ENCODE peak calls at places on chromosomes 5 and 9, in seven cellular contexts. A is astrocyte of the spinal cord, R is endothelial cell, Z is GM13976, T is left ventricle myocardium inferior, V is activated B cell treated with CpG ODN at 0.5 μM for 24 hours, B is PC-9. Q is an unnamed sample.

GRCh38 chr5:139810341-139811075 is 14.9 kb downstream of the PSD2 start:
- DNase-seq in R (no peak), T (no peak), B (no peak), Z (no peak), A (no peak), V (no peak), Q (no peak)

GRCh38 chr9:87701931-87702421 is 23.9 kb upstream of the CTSL start:
- DNase-seq in T (no peak), Z (no peak), A (peak; percentile 33), V (no peak), B (no peak), R (no peak), Q (no peak)

GRCh38 chr5:15008911-15009310 is 137.3 kb upstream of the ANKH start:
- DNase-seq in V (no peak), B (no peak), A (peak; percentile 88), Z (no peak), R (no peak), T (no peak), Q (no peak)

GRCh38 chr5:107401470-107402085 is 269.2 kb downstream of the EFNA5 start:
- DNase-seq in A (no peak), B (no peak), T (no peak), R (no peak), Z (no peak), V (no peak), Q (no peak)

GRCh38 chr5:100777680-100778281 is 125.3 kb downstream of the ST8SIA4 start:
- DNase-seq in R (no peak), V (no peak), Z (peak; percentile 45), T (no peak), B (peak; percentile 45), A (peak; percentile 91), Q (peak; percentile 84)

GRCh38 chr9:89879711-89880110 is 274.9 kb downstream of the GADD45G start:
- DNase-seq in Z (no peak), T (peak; percentile 76), R (no peak), B (no peak), A (no peak), V (peak; percentile 9), Q (no peak)

GRCh38 chr5:31632460-31632859 is 6.5 kb upstream of the PDZD2 start:
- DNase-seq in Z (no peak), B (no peak), V (no peak), R (no peak), A (no peak), T (no peak), Q (no peak)

GRCh38 chr9:38079410-38080105 is 10.5 kb upstream of the SHB start:
- DNase-seq in T (no peak), A (peak; percentile 64), B (no peak), Z (no peak), V (no peak), R (no peak), Q (no peak)

GRCh38 chr9:103319979-103320378 is 324.8 kb downstream of the CYLC2 start:
- DNase-seq in V (no peak), T (no peak), Z (no peak), B (no peak), R (no peak), A (no peak), Q (peak; percentile 1)
- TF ChIP-seq CTCF in V (no peak), T (no peak), Z (no peak), B (peak; percentile 45), R (no peak), A (no peak), Q (no peak)

DNA sequence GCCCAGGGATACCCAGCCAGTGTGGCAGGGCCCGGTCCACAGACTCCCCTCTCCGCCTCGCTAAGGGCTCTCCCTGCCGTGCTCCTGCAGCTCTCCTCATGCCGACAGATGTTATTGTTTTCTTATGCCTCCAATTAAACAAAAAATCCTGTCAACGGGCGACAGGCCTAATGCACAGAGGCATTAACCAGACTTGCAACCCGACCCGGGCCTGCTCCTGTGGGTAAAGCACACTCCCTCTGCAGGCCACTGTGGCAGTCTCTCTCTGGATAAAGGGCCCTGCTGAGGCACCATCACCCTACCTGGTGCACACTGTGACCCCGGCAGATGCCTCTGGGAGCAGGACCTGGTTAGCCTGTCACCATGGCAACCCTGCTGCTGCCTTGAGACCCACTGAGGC is 27.5 kb upstream of the HAND1 start:
- DNase-seq in V (no peak), R (no peak), A (no peak), Z (no peak), T (no peak), B (no peak), Q (no peak)
- TF ChIP-seq CTCF in V (no peak), R (no peak), A (no peak), Z (no peak), T (no peak), B (no peak), Q (no peak)

GRCh38 chr9:113508111-113508749 is 44.7 kb downstream of the RGS3 start:
- DNase-seq in V (no peak), R (no peak), T (no peak), A (no peak), Z (no peak), B (no peak), Q (no peak)
- TF ChIP-seq CTCF in V (no peak), R (peak; percentile 31), T (no peak), A (peak; percentile 7), Z (peak; percentile 31), B (no peak), Q (no peak)

DNA sequence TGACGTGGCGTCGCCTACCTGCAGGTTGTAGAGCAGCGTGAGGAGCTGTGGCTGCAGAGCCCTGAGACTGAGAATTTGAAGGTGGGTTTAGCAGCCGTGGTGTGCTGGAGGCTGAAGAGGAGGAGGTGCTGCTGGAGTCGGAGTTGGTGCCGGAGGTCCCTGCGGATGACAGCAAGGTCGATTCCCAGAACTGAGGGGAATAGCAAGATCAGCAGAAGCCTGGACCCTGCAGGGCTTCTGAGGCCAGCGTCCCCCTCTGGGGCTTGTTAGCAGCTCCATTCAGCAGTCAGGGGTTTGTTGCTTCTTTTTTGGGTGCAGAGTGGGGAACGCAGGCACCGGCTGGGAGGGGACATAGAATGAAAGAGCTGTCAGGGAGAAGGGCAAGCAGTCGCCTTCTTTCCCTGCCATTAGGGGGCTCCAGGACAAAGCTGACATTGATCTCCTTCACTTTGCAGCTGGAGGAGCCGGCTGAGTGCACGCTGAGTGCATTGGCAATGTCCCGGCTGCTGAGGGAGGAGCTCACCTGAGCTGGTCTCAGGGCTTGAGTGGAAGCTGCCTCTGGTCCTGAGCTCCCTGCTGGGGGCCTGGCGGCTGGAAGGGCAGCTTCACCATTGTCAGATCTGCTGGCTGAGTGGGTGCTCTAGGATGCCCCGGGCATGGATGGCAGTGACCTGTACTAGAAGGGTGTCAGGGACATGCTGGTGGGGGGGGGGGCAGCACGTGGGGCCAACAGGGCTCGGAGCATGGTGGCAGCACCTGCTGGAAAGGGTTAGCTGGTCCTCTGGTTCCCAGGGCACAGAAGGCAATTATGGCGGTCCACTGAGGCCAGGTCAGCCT is 20.8 kb downstream of the OBP2B start:
- DNase-seq in R (peak; percentile 50), T (no peak), V (no peak), Z (peak; percentile 57), B (peak; percentile 40), A (no peak), Q (peak; percentile 29)
- TF ChIP-seq CTCF in R (no peak), T (peak; percentile 43), V (no peak), Z (no peak), B (peak; percentile 49), A (peak; percentile 28), Q (peak; percentile 17)

GRCh38 chr9:133609311-133610098 is at the start of gene FAM163B:
- DNase-seq in A (peak; percentile 29), V (no peak), Z (no peak), R (peak; percentile 78), B (no peak), T (peak; percentile 29), Q (no peak)
- TF ChIP-seq CTCF in A (no peak), V (no peak), Z (no peak), R (no peak), B (no peak), T (no peak), Q (no peak)

GRCh38 chr5:6791031-6791577 is 77.9 kb downstream of the TENT4A start:
- DNase-seq in T (no peak), R (no peak), V (no peak), B (no peak), A (no peak), Z (no peak), Q (no peak)

GRCh38 chr5:6787941-6788340 is 74.7 kb downstream of the TENT4A start:
- DNase-seq in A (no peak), R (no peak), B (peak; percentile 9), T (no peak), V (no peak), Z (no peak), Q (no peak)

GRCh38 chr5:6788439-6788838 is 75.2 kb downstream of the TENT4A start:
- DNase-seq in Z (no peak), A (no peak), T (no peak), B (peak; percentile 47), V (no peak), R (no peak), Q (no peak)

GRCh38 chr5:6790346-6790865 is 77.2 kb downstream of the TENT4A start:
- DNase-seq in R (no peak), T (no peak), V (no peak), Z (no peak), B (no peak), A (no peak), Q (no peak)

DNA sequence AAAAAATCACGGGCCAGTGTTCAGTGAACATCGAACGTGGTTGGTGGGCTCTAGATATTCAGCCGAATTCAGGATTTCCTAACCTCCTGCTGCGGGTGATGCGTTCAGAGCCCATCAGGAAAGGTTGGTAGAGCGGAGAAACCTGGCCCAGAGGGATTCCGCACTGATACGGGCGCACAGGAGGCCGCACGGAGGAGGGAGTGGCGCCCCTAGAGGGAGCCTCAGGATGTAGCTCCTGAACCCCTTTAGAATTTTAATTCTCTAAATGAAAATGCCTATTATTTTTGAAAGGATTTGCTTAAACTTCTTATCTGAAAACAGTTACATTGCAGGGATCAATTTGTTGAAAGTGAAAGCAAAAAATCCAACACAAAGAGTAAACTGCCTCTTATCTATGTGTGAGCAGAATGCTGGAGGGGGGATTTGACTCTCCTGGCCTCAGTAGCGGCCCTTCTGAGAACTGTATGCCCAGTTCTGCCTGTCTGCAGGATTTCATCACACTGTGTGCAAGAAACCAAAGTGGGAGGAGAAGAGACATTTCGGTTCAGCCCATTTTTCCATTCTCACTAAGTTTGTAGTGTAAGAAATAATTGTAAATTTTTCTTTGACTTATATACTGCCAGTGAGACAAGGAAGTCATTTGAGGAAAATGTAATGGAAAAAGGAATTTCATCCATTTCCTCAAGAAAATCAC is 75.9 kb downstream of the TENT4A start:
- DNase-seq in A (no peak), R (no peak), Z (no peak), T (no peak), V (no peak), B (peak; percentile 27), Q (no peak)
- TF ChIP-seq CTCF in A (no peak), R (no peak), Z (no peak), T (no peak), V (no peak), B (no peak), Q (no peak)

Q was measured in GM12865.